ENCODE peak calls at places on chromosomes 7 and 10, in seven cellular contexts. One of them, this sample, is unnamed.

GRCh38 chr7:7157177-7157886 is 25.0 kb upstream of the C1GALT1 start:
- DNase-seq in NCI-H1092: no peak
- DNase-seq in mesothelial cell of epicardium: no peak
- DNase-seq in DMS153: no peak
- DNase-seq in SW 1271: peak
- DNase-seq in neuronal stem cell: no peak
- DNase-seq in M059J: peak
- DNase-seq in this sample: no peak

GRCh38 chr10:30553625-30554442 is 75.7 kb downstream of the LYZL2 start:
- DNase-seq in mesothelial cell of epicardium: no peak
- DNase-seq in NCI-H1092: no peak
- DNase-seq in SW 1271: no peak
- DNase-seq in M059J: no peak
- DNase-seq in neuronal stem cell: peak
- DNase-seq in DMS153: no peak
- DNase-seq in this sample: peak

GRCh38 chr7:112116894-112117293 is 89.3 kb downstream of the DOCK4 start:
- DNase-seq in M059J: no peak
- DNase-seq in NCI-H1092: no peak
- DNase-seq in neuronal stem cell: no peak
- DNase-seq in DMS153: peak
- DNase-seq in SW 1271: no peak
- DNase-seq in mesothelial cell of epicardium: no peak
- DNase-seq in this sample: no peak

GRCh38 chr7:66840316-66840715 is 80.7 kb upstream of the TMEM248 start:
- DNase-seq in neuronal stem cell: no peak
- DNase-seq in mesothelial cell of epicardium: no peak
- DNase-seq in M059J: no peak
- DNase-seq in DMS153: no peak
- DNase-seq in SW 1271: no peak
- DNase-seq in NCI-H1092: no peak
- DNase-seq in this sample: no peak

GRCh38 chr7:43119371-43120069 is 7.1 kb downstream of the HECW1 start:
- DNase-seq in M059J: peak
- DNase-seq in NCI-H1092: no peak
- DNase-seq in DMS153: no peak
- DNase-seq in neuronal stem cell: no peak
- DNase-seq in mesothelial cell of epicardium: no peak
- DNase-seq in SW 1271: no peak
- DNase-seq in this sample: no peak

GRCh38 chr7:99772565-99772964 is 11.4 kb downstream of the CYP3A4 start:
- DNase-seq in DMS153: no peak
- DNase-seq in mesothelial cell of epicardium: no peak
- DNase-seq in NCI-H1092: no peak
- DNase-seq in SW 1271: no peak
- DNase-seq in M059J: no peak
- DNase-seq in neuronal stem cell: no peak
- DNase-seq in this sample: peak

GRCh38 chr10:71342850-71343773 is 24.1 kb downstream of the SLC29A3 start:
- DNase-seq in mesothelial cell of epicardium: no peak
- DNase-seq in SW 1271: no peak
- DNase-seq in M059J: no peak
- DNase-seq in neuronal stem cell: no peak
- DNase-seq in NCI-H1092: no peak
- DNase-seq in DMS153: no peak
- DNase-seq in this sample: peak

GRCh38 chr7:137360087-137360679 is 16.6 kb upstream of the PTN start:
- DNase-seq in DMS153: no peak
- DNase-seq in SW 1271: peak
- DNase-seq in neuronal stem cell: peak
- DNase-seq in M059J: peak
- DNase-seq in mesothelial cell of epicardium: no peak
- DNase-seq in NCI-H1092: no peak
- DNase-seq in this sample: no peak

GRCh38 chr10:128150045-128150493 is 23.8 kb upstream of the MKI67 start:
- DNase-seq in M059J: peak
- DNase-seq in mesothelial cell of epicardium: peak
- DNase-seq in DMS153: peak
- DNase-seq in NCI-H1092: peak
- DNase-seq in SW 1271: peak
- DNase-seq in neuronal stem cell: peak
- DNase-seq in this sample: peak

GRCh38 chr7:27102578-27103442 is at the start of gene HOXA2:
- DNase-seq in mesothelial cell of epicardium: no peak
- DNase-seq in NCI-H1092: no peak
- DNase-seq in neuronal stem cell: no peak
- DNase-seq in DMS153: no peak
- DNase-seq in M059J: peak
- DNase-seq in SW 1271: no peak
- DNase-seq in this sample: no peak

This sample was measured in mucosa of gallbladder.